ENCODE peak calls at places on chromosome 15, in five cellular contexts. B is left lung, J is Right ventricle myocardium superior, S is T-cell, L is aorta. F is an unnamed sample.

GRCh38 chr15:64858136-64858535 is 16.4 kb downstream of the PLEKHO2 start:
- ATAC-seq in S (no peak), B (no peak), L (no peak), J (no peak), F (no peak)

GRCh38 chr15:41493902-41494189 is 172 bp downstream of the ITPKA start:
- ATAC-seq in B (no peak), L (no peak), S (peak), J (no peak), F (peak)

GRCh38 chr15:63497642-63498100 is 6.7 kb upstream of the USP3 start:
- ATAC-seq in B (peak), S (peak), J (peak), L (no peak), F (peak)

GRCh38 chr15:64373360-64373759 is 7.9 kb downstream of the PCLAF start:
- ATAC-seq in B (no peak), L (no peak), S (no peak), J (no peak), F (no peak)

GRCh38 chr15:95757171-95757570 is 573.3 kb upstream of the NR2F2 start:
- ATAC-seq in L (no peak), B (no peak), J (no peak), S (no peak), F (no peak)

GRCh38 chr15:52228928-52229327 is 37.7 kb upstream of the GNB5 start:
- ATAC-seq in L (no peak), J (no peak), B (peak), S (no peak), F (no peak)

GRCh38 chr15:43749690-43750345 is 3.6 kb downstream of the PDIA3 start:
- ATAC-seq in L (no peak), J (no peak), B (no peak), S (peak), F (peak)

GRCh38 chr15:98881526-98882517 is 125.8 kb downstream of the PGPEP1L start:
- ATAC-seq in J (no peak), S (peak), B (peak), L (peak), F (peak)

GRCh38 chr15:73766598-73766997 is 13.4 kb upstream of the INSYN1 start:
- ATAC-seq in L (no peak), J (no peak), B (no peak), S (no peak), F (no peak)

GRCh38 chr15:85314653-85315052 is 65.8 kb upstream of the AKAP13 start:
- ATAC-seq in L (no peak), B (no peak), S (no peak), J (no peak), F (peak)

GRCh38 chr15:34609658-34610057 is 26.2 kb upstream of the GOLGA8B start:
- ATAC-seq in L (no peak), S (peak), B (no peak), J (peak), F (peak)

GRCh38 chr15:81209635-81210034 is 13.0 kb downstream of the IL16 start:
- ATAC-seq in J (peak), B (no peak), L (peak), S (no peak), F (no peak)

GRCh38 chr15:91311986-91312385 is 211.9 kb downstream of the SV2B start:
- ATAC-seq in B (no peak), S (peak), L (no peak), J (no peak), F (peak)

GRCh38 chr15:52164631-52165265 is 26.4 kb downstream of the GNB5 start:
- ATAC-seq in B (no peak), S (peak), L (no peak), J (no peak), F (no peak)

F was measured in activated T-helper 17 cell treated with anti-CD3 and anti-CD28 coated beads, Interleukin-2, amount 50 U/mL, for 72 hours.